ENCODE peak calls at places on chromosomes 13 and 19, in eight cellular contexts. A is tibial artery, G is fibroblast of the aortic adventitia, H is GM23338, V is AG09309, Q is astrocyte of the spinal cord, F is B cell, N is MM.1S. Z is an unnamed sample.

GRCh38 chr19:17076539-17076919 is 952 bp downstream of the MYO9B start:
- DNase-seq in Q (no peak), H (peak), G (no peak), F (no peak), V (no peak), N (no peak), A (no peak), Z (no peak)

GRCh38 chr13:27170521-27171243 is 929 bp downstream of the USP12 start:
- DNase-seq in V (no peak), G (peak), H (peak), Q (peak), F (peak), A (peak), N (no peak), Z (peak)

GRCh38 chr13:24511019-24511823 is 1.4 kb downstream of the PARP4 start:
- DNase-seq in G (peak), F (peak), H (peak), Q (peak), N (peak), A (no peak), V (peak), Z (no peak)

GRCh38 chr13:79973533-79973963 is 367.4 kb downstream of the SPRY2 start:
- DNase-seq in F (peak), Q (no peak), H (peak), G (no peak), V (no peak), N (peak), A (no peak), Z (no peak)

GRCh38 chr13:49472186-49472585 is 23.6 kb upstream of the PHF11 start:
- DNase-seq in F (no peak), N (no peak), V (no peak), Q (no peak), H (no peak), A (no peak), G (peak), Z (no peak)

GRCh38 chr19:35332817-35333216 is 3.8 kb downstream of the CD22 start:
- DNase-seq in N (no peak), F (peak), A (no peak), H (peak), V (no peak), Q (no peak), G (no peak), Z (no peak)

GRCh38 chr13:23899555-23899954 is 2.3 kb upstream of the C1QTNF9B start:
- DNase-seq in A (peak), F (peak), H (peak), Q (peak), G (peak), N (peak), V (peak), Z (no peak)

GRCh38 chr13:25429466-25429865 is 57.7 kb downstream of the ATP8A2 start:
- DNase-seq in N (no peak), F (no peak), A (no peak), G (no peak), H (no peak), V (no peak), Q (no peak), Z (no peak)

GRCh38 chr13:33543631-33544030 is 258.1 kb upstream of the STARD13 start:
- DNase-seq in N (peak), G (peak), A (no peak), V (no peak), F (no peak), Q (no peak), H (peak), Z (no peak)

GRCh38 chr19:11064831-11065303 is 24.4 kb upstream of the LDLR start:
- DNase-seq in N (no peak), F (no peak), Q (peak), V (no peak), H (no peak), A (no peak), G (peak), Z (no peak)

GRCh38 chr19:34246340-34246739 is 8.0 kb upstream of the GARRE1 start:
- DNase-seq in A (no peak), G (no peak), Q (peak), F (no peak), V (no peak), H (no peak), N (no peak), Z (no peak)

GRCh38 chr19:58387338-58388174 is 487 bp downstream of the RPS5 start:
- DNase-seq in F (no peak), Q (no peak), H (no peak), A (no peak), V (no peak), N (no peak), G (no peak), Z (no peak)
- TF ChIP-seq CTCF in F (no peak), Q (peak), H (peak), A (no peak), V (peak), N (no peak), G (no peak), Z (no peak)

GRCh38 chr19:13026478-13026999 is 31.3 kb downstream of the NFIX start:
- DNase-seq in N (no peak), A (no peak), F (no peak), G (peak), Q (no peak), V (no peak), H (no peak), Z (no peak)
- TF ChIP-seq CTCF in N (no peak), A (no peak), F (no peak), G (no peak), Q (no peak), V (no peak), H (no peak), Z (no peak)

GRCh38 chr13:95222733-95223018 is 78.6 kb downstream of the ABCC4 start:
- DNase-seq in F (no peak), H (no peak), V (no peak), Q (no peak), A (no peak), N (no peak), G (no peak), Z (no peak)
- TF ChIP-seq CTCF in F (no peak), H (no peak), V (no peak), Q (no peak), A (no peak), N (no peak), G (no peak), Z (no peak)

DNA sequence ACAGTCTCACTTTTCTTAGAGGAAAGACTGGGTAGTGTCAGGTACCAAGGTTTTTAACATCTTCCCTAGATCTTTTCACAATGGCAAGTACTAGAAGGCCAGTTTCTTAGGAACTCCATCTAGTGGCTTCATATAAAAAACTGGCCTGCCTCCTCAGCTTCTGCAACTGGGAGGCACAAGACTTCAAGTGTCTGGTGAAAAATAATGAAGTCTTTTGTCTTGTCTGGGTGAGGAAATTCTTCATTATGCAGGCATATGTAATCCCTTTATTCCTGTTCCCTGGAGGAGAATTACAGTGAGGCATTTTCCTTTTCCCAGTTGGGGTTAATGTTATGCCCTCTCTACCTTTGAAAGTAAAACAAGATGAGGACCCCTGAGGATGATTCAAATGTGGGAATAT is 300.5 kb downstream of the NALCN start:
- DNase-seq in A (no peak), G (peak), V (no peak), F (no peak), Q (peak), H (peak), N (no peak), Z (no peak)
- TF ChIP-seq CTCF in A (no peak), G (peak), V (peak), F (no peak), Q (peak), H (peak), N (peak), Z (peak)

DNA sequence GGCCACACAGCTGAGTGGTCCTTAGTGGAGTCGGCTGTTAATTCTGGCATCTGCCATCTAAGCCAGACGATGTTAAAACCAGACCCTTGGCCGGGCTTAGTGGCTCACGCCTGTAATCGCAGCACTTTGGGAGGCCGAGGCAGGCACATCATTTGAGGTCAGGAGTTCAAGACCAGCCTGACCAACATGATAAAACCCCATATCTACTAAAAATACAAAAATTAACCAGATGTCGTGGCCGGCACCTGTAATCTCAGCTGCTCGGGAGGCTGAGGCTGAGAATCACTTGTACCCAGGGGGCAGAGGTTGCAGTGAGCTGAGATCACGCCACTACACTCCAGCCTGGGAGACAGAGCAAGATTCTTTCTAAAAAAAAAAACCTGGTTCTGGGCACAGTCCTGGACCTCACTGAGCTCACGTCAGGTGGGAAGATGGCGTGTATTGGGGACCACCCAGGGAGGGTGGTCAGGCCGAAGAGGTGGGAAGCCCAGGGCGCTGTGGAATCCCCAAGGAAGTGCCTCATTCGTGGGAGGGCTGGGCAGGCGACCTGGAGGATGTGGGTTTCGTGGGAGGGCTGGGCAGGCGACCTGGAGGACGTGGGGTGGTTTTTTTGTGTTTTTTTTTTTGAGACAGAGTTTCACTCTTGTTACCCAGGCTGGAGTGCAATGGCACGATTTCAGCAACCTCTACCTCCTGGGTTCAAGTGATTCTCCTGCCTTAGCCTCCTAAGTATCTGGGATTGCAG is 18.4 kb upstream of the MISP start:
- DNase-seq in H (no peak), V (no peak), A (no peak), N (no peak), F (no peak), Q (no peak), G (no peak), Z (no peak)
- TF ChIP-seq CTCF in H (no peak), V (no peak), A (no peak), N (no peak), F (no peak), Q (no peak), G (no peak), Z (no peak)

GRCh38 chr13:43360196-43360595 is 336.8 kb downstream of the DNAJC15 start:
- DNase-seq in N (no peak), H (no peak), F (no peak), Q (no peak), G (no peak), A (no peak), V (no peak), Z (no peak)
- TF ChIP-seq CTCF in N (no peak), H (no peak), F (no peak), Q (no peak), G (no peak), A (no peak), V (no peak), Z (no peak)

DNA sequence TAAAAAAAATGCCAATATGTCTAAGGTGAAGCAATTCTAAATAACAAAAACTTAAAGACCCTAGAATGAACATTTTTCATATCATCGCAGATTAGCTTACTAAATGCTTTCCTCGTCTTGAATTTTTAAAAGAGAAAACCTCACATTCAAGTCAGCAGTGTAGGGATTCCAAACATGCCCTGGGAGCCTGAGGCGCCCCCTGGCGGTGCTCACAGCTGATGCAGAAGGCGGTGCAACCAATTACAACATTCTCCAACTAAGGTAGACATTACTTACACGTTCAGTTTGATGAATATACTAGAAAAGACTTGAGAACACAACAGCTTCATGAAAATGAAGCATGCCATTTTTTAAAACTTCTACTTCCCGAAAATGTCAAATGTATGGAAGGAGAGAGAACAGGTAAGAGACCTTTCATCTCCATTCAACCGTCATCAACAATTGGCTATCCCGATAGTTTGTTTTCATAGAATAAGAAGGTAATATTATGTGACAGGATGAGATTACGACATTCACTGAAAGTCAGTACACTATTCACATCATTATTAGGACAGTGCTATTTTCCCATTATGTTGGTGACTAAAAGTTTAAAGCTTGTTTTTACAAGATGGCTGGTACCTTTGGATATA is 304.4 kb downstream of the DCLK1 start:
- DNase-seq in F (no peak), A (no peak), N (no peak), Q (no peak), H (peak), G (no peak), V (no peak), Z (no peak)
- TF ChIP-seq CTCF in F (no peak), A (no peak), N (no peak), Q (peak), H (peak), G (peak), V (peak), Z (peak)

Z was measured in osteocyte.